ENCODE peak calls at places on chromosomes 5 and 9, in four cellular contexts. K is hepatocyte, M is GM06990, B is spleen. U is an unnamed sample.
A peak's percentile ranks its signal among the peaks of the same experiment; 100 is the strongest.

GRCh38 chr9:120875954-120876841 is 790 bp downstream of the PHF19 start:
- DNase-seq in M (peak; percentile 92), B (peak; percentile 93), K (peak; percentile 90), U (peak; percentile 75)

GRCh38 chr9:93655621-93656425 is 79.4 kb downstream of the PHF2 start:
- DNase-seq in K (no peak), M (no peak), B (peak; percentile 64), U (no peak)

GRCh38 chr9:87599901-87600610 is 102.4 kb downstream of the DAPK1 start:
- DNase-seq in M (no peak), K (peak; percentile 79), B (no peak), U (peak; percentile 48)

GRCh38 chr5:74630387-74631087 is 10.0 kb downstream of the ENC1 start:
- DNase-seq in K (no peak), B (no peak), M (no peak), U (peak; percentile 75)

GRCh38 chr9:134431626-134432025 is 105.4 kb downstream of the RXRA start:
- DNase-seq in K (no peak), B (no peak), M (no peak), U (no peak)

GRCh38 chr9:18542837-18543405 is 69.0 kb downstream of the ADAMTSL1 start:
- DNase-seq in B (no peak), M (no peak), K (no peak), U (peak; percentile 81)

GRCh38 chr9:69179037-69179436 is 5.0 kb downstream of the TJP2 start:
- DNase-seq in M (no peak), B (no peak), K (no peak), U (no peak)

GRCh38 chr9:113343732-113344231 is 3.7 kb upstream of the WDR31 start:
- DNase-seq in B (no peak), M (no peak), K (peak; percentile 84), U (peak; percentile 35)

GRCh38 chr9:97403746-97404316 is 8.1 kb upstream of the TDRD7 start:
- DNase-seq in B (no peak), M (no peak), K (no peak), U (no peak)

GRCh38 chr5:102554092-102554491 is 55.3 kb upstream of the SLCO6A1 start:
- DNase-seq in B (no peak), M (no peak), K (no peak), U (peak; percentile 16)

GRCh38 chr9:18829858-18830257 is 203.2 kb downstream of the SAXO1 start:
- DNase-seq in B (no peak), M (no peak), K (no peak), U (peak; percentile 51)

GRCh38 chr5:103573411-103573810 is 10.8 kb upstream of the NUDT12 start:
- DNase-seq in M (no peak), K (no peak), B (no peak), U (no peak)

GRCh38 chr5:36059571-36060515 is 6.8 kb downstream of the UGT3A2 start:
- DNase-seq in K (no peak), B (no peak), M (no peak), U (peak; percentile 78)

GRCh38 chr9:79651251-79651795 is 79.6 kb downstream of the TLE4 start:
- DNase-seq in B (peak; percentile 83), K (no peak), M (no peak), U (no peak)

DNA sequence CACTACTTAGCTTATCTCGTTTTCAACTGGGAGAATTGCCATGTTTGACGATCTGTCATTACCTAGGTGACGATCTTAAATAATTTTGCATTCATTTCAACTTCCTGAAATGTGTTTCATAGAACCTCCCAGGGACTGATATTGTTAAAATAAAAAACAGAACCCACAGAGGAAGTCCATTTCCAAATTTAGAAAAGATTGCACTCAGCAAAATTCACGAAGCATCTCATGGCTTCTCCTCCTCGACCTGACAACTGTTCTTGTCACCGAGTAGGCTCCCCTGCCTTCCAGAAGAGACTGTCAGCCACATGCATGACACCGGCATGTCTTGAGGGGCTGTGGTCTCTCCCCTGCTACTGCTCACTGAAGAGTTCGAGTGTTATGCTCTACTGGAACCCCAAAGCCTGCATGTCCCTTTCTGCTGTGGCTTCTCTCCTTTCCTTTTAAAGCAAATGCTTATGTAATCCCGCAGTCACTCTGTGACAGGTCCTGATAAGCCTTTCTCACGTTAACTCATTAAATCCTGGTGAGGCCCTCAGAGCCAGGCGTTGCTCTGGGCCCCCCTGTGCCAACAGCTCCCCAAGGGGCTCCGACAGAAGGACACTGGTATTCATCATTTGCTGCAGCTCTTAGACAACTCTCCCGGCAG is 26.8 kb upstream of the ANKRD33B start:
- DNase-seq in B (no peak), K (no peak), M (peak; percentile 49), U (no peak)
- H3K4me3 ChIP-seq in B (no peak overlapping the region), K (no peak overlapping the region), M (no peak overlapping the region), U (no peak overlapping the region)

GRCh38 chr9:89177401-89178161 is 1.0 kb downstream of the SHC3 start:
- DNase-seq in M (no peak), K (no peak), B (no peak), U (peak; percentile 15)
- H3K4me3 ChIP-seq in M (no peak overlapping the region), K (peak overlapping the region; percentile 14), B (no peak overlapping the region), U (peak overlapping the region; percentile 59)

GRCh38 chr5:151233576-151234202 is 9.8 kb upstream of the CCDC69 start:
- DNase-seq in M (no peak), K (no peak), B (no peak), U (no peak)

GRCh38 chr5:151231359-151231758 is 7.5 kb upstream of the CCDC69 start:
- DNase-seq in B (no peak), M (no peak), K (no peak), U (no peak)

GRCh38 chr5:151236888-151237287 is 13.0 kb upstream of the CCDC69 start:
- DNase-seq in B (no peak), K (no peak), M (no peak), U (no peak)

GRCh38 chr5:151237685-151238084 is 13.8 kb upstream of the CCDC69 start:
- DNase-seq in M (no peak), B (no peak), K (no peak), U (no peak)

DNA sequence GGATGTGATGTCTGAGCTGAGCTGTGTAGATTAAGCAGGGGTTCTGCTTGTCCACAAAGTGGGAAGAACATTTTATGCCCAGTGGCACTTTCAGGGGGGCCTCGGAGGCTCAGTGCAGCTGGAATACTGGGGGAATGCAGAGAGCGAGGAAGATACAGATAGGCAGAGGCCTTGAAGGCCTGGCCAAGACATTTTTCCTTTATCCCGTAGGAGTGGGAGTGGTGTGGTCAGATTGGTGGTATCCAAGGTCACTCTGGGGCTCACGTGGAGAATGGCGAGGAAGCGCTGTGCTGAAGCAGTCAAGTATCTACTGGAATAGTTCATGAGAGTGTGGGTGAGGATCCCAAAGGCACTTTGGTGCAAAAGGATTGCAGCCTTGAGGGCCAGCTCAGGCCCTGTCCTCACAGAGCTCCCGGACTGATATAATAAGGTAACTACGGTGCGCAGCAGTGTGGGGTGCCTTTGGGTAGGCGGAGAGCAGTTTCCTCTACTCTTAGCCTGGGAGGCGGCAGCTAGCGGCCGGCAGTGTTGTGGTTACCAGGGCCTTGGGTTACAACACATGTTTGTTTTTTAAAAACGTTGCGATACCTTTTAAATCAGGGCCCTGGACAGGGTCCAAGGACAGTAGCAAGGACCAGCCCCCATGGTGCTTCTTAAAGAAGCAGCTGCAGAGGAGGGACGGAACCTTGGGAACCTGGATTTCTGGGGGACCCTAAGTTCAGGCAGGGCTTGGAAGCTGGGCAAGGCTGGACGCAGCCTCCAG is 10.8 kb upstream of the CCDC69 start:
- DNase-seq in K (peak; percentile 78), M (peak; percentile 67), B (peak; percentile 92), U (peak; percentile 47)
- H3K4me3 ChIP-seq in K (no peak overlapping the region), M (no peak overlapping the region), B (no peak overlapping the region), U (no peak overlapping the region)

GRCh38 chr9:33139421-33140228 is 27.5 kb downstream of the B4GALT1 start:
- DNase-seq in B (peak; percentile 82), M (no peak), K (peak; percentile 68), U (peak; percentile 97)
- H3K4me3 ChIP-seq in B (no peak overlapping the region), M (no peak overlapping the region), K (no peak overlapping the region), U (peak overlapping the region; percentile 22)

DNA sequence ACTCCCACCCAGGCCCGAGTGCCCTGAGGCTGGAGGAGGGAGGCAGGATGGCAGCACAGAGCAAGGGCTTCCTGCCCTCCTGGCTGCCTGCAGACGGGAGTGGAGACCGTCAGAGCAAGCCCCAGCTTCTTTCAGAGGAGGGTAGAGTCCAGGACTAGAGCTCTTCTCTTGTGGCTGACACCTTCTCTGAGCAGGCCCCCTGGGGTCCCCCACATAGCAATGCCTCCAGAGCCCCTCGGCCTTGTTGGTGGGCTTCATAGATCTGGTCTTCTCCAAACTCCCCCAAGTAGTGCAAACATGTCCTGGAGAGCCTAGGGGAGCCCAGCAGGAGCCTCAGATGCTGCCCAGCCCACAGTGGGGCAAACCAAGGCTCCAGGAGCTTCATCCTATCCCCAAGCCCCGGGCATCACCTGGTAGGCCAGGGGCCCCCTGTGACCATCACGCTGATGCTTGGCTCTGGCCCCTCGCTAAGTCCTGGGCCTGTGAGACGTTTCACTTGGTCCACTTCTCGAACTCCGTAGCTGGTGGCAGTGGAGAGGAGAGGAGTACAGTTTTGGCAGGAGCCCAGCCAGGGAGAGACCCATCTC is 2.0 kb downstream of the MZB1 start:
- DNase-seq in M (no peak), B (peak; percentile 76), K (no peak), U (no peak)
- H3K4me3 ChIP-seq in M (peak overlapping the region; percentile 82), B (no peak overlapping the region), K (no peak overlapping the region), U (no peak overlapping the region)